ENCODE peak calls at places on chromosomes 6 and 20, in four cellular contexts. B is nucleus accumbens, S is GM04504, T is tibial artery. C is an unnamed sample.

GRCh38 chr20:56636701-56637100 is 7.6 kb downstream of the TFAP2C start:
- DNase-seq in B (no peak), S (peak; percentile 84), T (no peak), C (no peak)

GRCh38 chr6:79353226-79353625 is 118.7 kb upstream of the HMGN3 start:
- DNase-seq in B (no peak), S (no peak), T (no peak), C (no peak)

GRCh38 chr6:105794263-105794662 is 291.9 kb upstream of the PRDM1 start:
- DNase-seq in B (no peak), S (no peak), T (peak; percentile 84), C (peak; percentile 72)

GRCh38 chr6:107866606-107867301 is 42.6 kb upstream of the SCML4 start:
- DNase-seq in B (no peak), S (no peak), T (no peak), C (no peak)

GRCh38 chr6:104201557-104201956 is 658.2 kb downstream of the HACE1 start:
- DNase-seq in B (no peak), S (no peak), T (no peak), C (no peak)

GRCh38 chr20:43904195-43904594 is 10.5 kb upstream of the TOX2 start:
- DNase-seq in B (no peak), S (no peak), T (no peak), C (no peak)

GRCh38 chr20:61766921-61767610 is 298.6 kb downstream of the TAF4 start:
- DNase-seq in B (no peak), S (no peak), T (peak; percentile 35), C (no peak)

GRCh38 chr20:37992802-37993538 is 40.3 kb downstream of the TTI1 start:
- DNase-seq in B (no peak), S (peak; percentile 67), T (no peak), C (no peak)

GRCh38 chr20:39036011-39036410 is 73.9 kb downstream of the DHX35 start:
- DNase-seq in B (no peak), S (no peak), T (no peak), C (no peak)

GRCh38 chr20:47351643-47352331 is 4.7 kb downstream of the ZMYND8 start:
- DNase-seq in B (no peak), S (no peak), T (no peak), C (no peak)

GRCh38 chr6:119484598-119484997 is 135.0 kb upstream of the MAN1A1 start:
- DNase-seq in B (no peak), S (peak; percentile 89), T (no peak), C (no peak)

GRCh38 chr6:121849477-121849876 is 414.0 kb downstream of the GJA1 start:
- DNase-seq in B (no peak), S (no peak), T (no peak), C (peak; percentile 76)

GRCh38 chr6:49550413-49551125 is at the start of gene C6orf141:
- DNase-seq in B (no peak), S (no peak), T (no peak), C (no peak)

GRCh38 chr6:72149715-72150114 is 263.4 kb downstream of the RIMS1 start:
- DNase-seq in B (no peak), S (no peak), T (no peak), C (no peak)

GRCh38 chr20:10594286-10594868 is 79.4 kb downstream of the JAG1 start:
- DNase-seq in B (no peak), S (no peak), T (no peak), C (no peak)

GRCh38 chr6:71496018-71496800 is 207.6 kb downstream of the OGFRL1 start:
- DNase-seq in B (no peak), S (no peak), T (no peak), C (no peak)

GRCh38 chr20:8940311-8940710 is 128.6 kb upstream of the PLCB4 start:
- DNase-seq in B (no peak), S (peak; percentile 81), T (no peak), C (no peak)

GRCh38 chr6:149228276-149228962 is 89.1 kb upstream of the TAB2 start:
- DNase-seq in B (no peak), S (no peak), T (no peak), C (no peak)

GRCh38 chr6:41917528-41917927 is 3.4 kb downstream of the MED20 start:
- DNase-seq in B (no peak), S (peak; percentile 84), T (no peak), C (no peak)

GRCh38 chr6:149284904-149285303 is 32.6 kb upstream of the TAB2 start:
- DNase-seq in B (no peak), S (no peak), T (no peak), C (no peak)

GRCh38 chr6:6596529-6596928 is 8.0 kb downstream of the LY86 start:
- DNase-seq in B (no peak), S (no peak), T (no peak), C (no peak)

GRCh38 chr6:52788478-52788877 is 15.1 kb downstream of the GSTA1 start:
- DNase-seq in B (no peak), S (no peak), T (no peak), C (no peak)

GRCh38 chr6:21767891-21768659 is 174.5 kb downstream of the SOX4 start:
- DNase-seq in B (no peak), S (peak; percentile 33), T (no peak), C (no peak)

C was measured in tibial nerve.